ENCODE peak calls at places on chromosomes 13 and 19, in nine cellular contexts. U is hepatocyte, Z is NCI-H69, O is LHCN-M2, R is chondrocyte, J is nephron progenitor cell, W is hypothalamus, M is posterior cingulate gyrus, E is small intestine. L is an unnamed sample.

GRCh38 chr13:48892311-48892710 is 83.4 kb upstream of the FNDC3A start:
- DNase-seq in W (no peak), O (peak), E (no peak), M (no peak), U (peak), R (no peak), J (no peak), Z (no peak), L (no peak)

GRCh38 chr13:55615080-55615479 is 1525.6 kb upstream of the PRR20A start:
- DNase-seq in U (no peak), R (no peak), O (no peak), W (no peak), M (no peak), Z (peak), E (no peak), J (no peak), L (no peak)

GRCh38 chr13:30735025-30735967 is at the start of gene ALOX5AP:
- DNase-seq in W (no peak), E (peak), R (no peak), Z (no peak), J (no peak), O (no peak), M (no peak), U (no peak), L (no peak)

GRCh38 chr19:4744451-4745170 is 21.0 kb upstream of the DPP9 start:
- DNase-seq in O (peak), E (no peak), J (no peak), M (no peak), W (no peak), U (peak), R (no peak), Z (peak), L (no peak)

GRCh38 chr19:35479278-35479677 is 11.0 kb downstream of the KRTDAP start:
- DNase-seq in O (no peak), Z (no peak), U (no peak), W (no peak), E (no peak), R (no peak), M (no peak), J (no peak), L (no peak)

GRCh38 chr13:42899266-42899665 is 92.8 kb downstream of the EPSTI1 start:
- DNase-seq in Z (no peak), J (no peak), O (peak), E (no peak), W (no peak), U (no peak), R (no peak), M (no peak), L (no peak)

GRCh38 chr13:39602614-39603366 is at the start of gene LHFPL6:
- DNase-seq in R (peak), J (peak), E (peak), U (peak), O (peak), Z (peak), W (peak), M (peak), L (peak)

GRCh38 chr13:80452279-80452678 is 111.4 kb upstream of the SPRY2 start:
- DNase-seq in Z (no peak), M (no peak), E (no peak), U (no peak), J (no peak), W (no peak), R (no peak), O (no peak), L (no peak)

GRCh38 chr13:34733720-34734119 is 208.3 kb upstream of the NBEA start:
- DNase-seq in R (no peak), Z (no peak), U (peak), W (no peak), E (no peak), O (peak), M (no peak), J (no peak), L (no peak)

GRCh38 chr13:95378603-95379002 is 77.4 kb upstream of the ABCC4 start:
- DNase-seq in J (no peak), O (no peak), Z (no peak), W (no peak), U (no peak), M (no peak), E (no peak), R (no peak), L (no peak)

GRCh38 chr19:16258440-16258903 is 60.8 kb downstream of the AP1M1 start:
- DNase-seq in Z (no peak), E (no peak), R (no peak), J (no peak), M (no peak), U (no peak), O (no peak), W (peak), L (no peak)

GRCh38 chr19:45668342-45668871 is 386 bp downstream of the GIPR start:
- DNase-seq in R (no peak), Z (peak), M (no peak), W (no peak), J (no peak), E (no peak), U (no peak), O (no peak), L (no peak)

GRCh38 chr19:55041627-55042343 is 3.7 kb upstream of the GP6 start:
- DNase-seq in U (no peak), E (no peak), W (no peak), O (no peak), J (no peak), M (peak), R (peak), Z (no peak), L (no peak)

GRCh38 chr13:20127563-20128458 is 33.0 kb downstream of the GJA3 start:
- DNase-seq in J (peak), M (no peak), Z (peak), W (peak), R (no peak), E (peak), O (peak), U (peak), L (peak)

GRCh38 chr13:88948501-88948900 is 1277.3 kb downstream of the SLITRK5 start:
- DNase-seq in M (no peak), R (no peak), J (no peak), U (no peak), O (no peak), Z (no peak), W (no peak), E (no peak), L (no peak)

GRCh38 chr19:533485-534058 is 2.0 kb downstream of the CDC34 start:
- DNase-seq in U (no peak), O (peak), J (no peak), W (no peak), Z (no peak), M (peak), E (no peak), R (no peak), L (no peak)

L was measured in GM23338.